ENCODE peak calls at places on chromosomes 5 and 9, in four cellular contexts. One of them, this sample, is unnamed.

GRCh38 chr5:176614805-176615478 is 5.0 kb upstream of the GPRIN1 start:
- DNase-seq in SK-N-SH: no peak
- DNase-seq in OCI-LY7: no peak
- DNase-seq in GM23248: peak; percentile 88
- DNase-seq in this sample: peak; percentile 79

GRCh38 chr9:98575379-98576346 is 133.1 kb downstream of the GABBR2 start:
- DNase-seq in GM23248: peak; percentile 69
- DNase-seq in SK-N-SH: no peak
- DNase-seq in OCI-LY7: peak; percentile 29
- DNase-seq in this sample: peak; percentile 75

GRCh38 chr5:80736730-80737129 is 81.9 kb upstream of the DHFR start:
- DNase-seq in SK-N-SH: no peak
- DNase-seq in OCI-LY7: no peak
- DNase-seq in GM23248: peak; percentile 15
- DNase-seq in this sample: peak; percentile 91

GRCh38 chr9:114504341-114505186 is 709 bp downstream of the WHRN start:
- DNase-seq in SK-N-SH: peak; percentile 78
- DNase-seq in GM23248: peak; percentile 76
- DNase-seq in OCI-LY7: no peak
- DNase-seq in this sample: peak; percentile 58

GRCh38 chr5:139652788-139653241 is 4.7 kb downstream of the CXXC5 start:
- DNase-seq in SK-N-SH: no peak
- DNase-seq in GM23248: peak; percentile 60
- DNase-seq in OCI-LY7: peak; percentile 49
- DNase-seq in this sample: no peak

GRCh38 chr9:80175286-80175906 is 603.6 kb downstream of the TLE4 start:
- DNase-seq in OCI-LY7: peak; percentile 56
- DNase-seq in SK-N-SH: peak; percentile 27
- DNase-seq in GM23248: peak; percentile 69
- DNase-seq in this sample: peak; percentile 63

GRCh38 chr9:112711050-112711689 is 6.7 kb downstream of the INIP start:
- DNase-seq in SK-N-SH: peak; percentile 38
- DNase-seq in OCI-LY7: peak; percentile 19
- DNase-seq in GM23248: peak; percentile 80
- DNase-seq in this sample: peak; percentile 27

GRCh38 chr5:69364414-69364813 is 4.9 kb downstream of the AK6 start:
- DNase-seq in GM23248: peak; percentile 63
- DNase-seq in SK-N-SH: peak; percentile 43
- DNase-seq in OCI-LY7: peak; percentile 51
- DNase-seq in this sample: peak; percentile 37

GRCh38 chr9:78074385-78075291 is 43.0 kb upstream of the GNAQ start:
- DNase-seq in SK-N-SH: no peak
- DNase-seq in OCI-LY7: no peak
- DNase-seq in GM23248: peak; percentile 25
- DNase-seq in this sample: peak; percentile 38

GRCh38 chr9:129178579-129178909 is 483 bp upstream of the IER5L start:
- DNase-seq in OCI-LY7: no peak
- DNase-seq in GM23248: no peak
- DNase-seq in SK-N-SH: no peak
- DNase-seq in this sample: no peak

GRCh38 chr5:55427157-55427556 is 107.6 kb downstream of the PLPP1 start:
- DNase-seq in GM23248: peak; percentile 68
- DNase-seq in OCI-LY7: no peak
- DNase-seq in SK-N-SH: peak; percentile 22
- DNase-seq in this sample: peak; percentile 13

GRCh38 chr9:20479419-20480155 is 142.7 kb downstream of the MLLT3 start:
- DNase-seq in SK-N-SH: no peak
- DNase-seq in OCI-LY7: no peak
- DNase-seq in GM23248: peak; percentile 17
- DNase-seq in this sample: no peak

GRCh38 chr9:107137495-107138202 is 145.4 kb upstream of the RAD23B start:
- DNase-seq in GM23248: peak; percentile 70
- DNase-seq in OCI-LY7: peak; percentile 37
- DNase-seq in SK-N-SH: peak; percentile 45
- DNase-seq in this sample: peak; percentile 50

GRCh38 chr5:181241393-181241975 is 2.2 kb downstream of the RACK1 start:
- DNase-seq in GM23248: peak; percentile 96
- DNase-seq in SK-N-SH: peak; percentile 29
- DNase-seq in OCI-LY7: peak; percentile 73
- DNase-seq in this sample: peak; percentile 81

GRCh38 chr9:126861707-126862460 is 1.4 kb downstream of the ZBTB34 start:
- DNase-seq in SK-N-SH: no peak
- DNase-seq in GM23248: peak; percentile 73
- DNase-seq in OCI-LY7: peak; percentile 62
- DNase-seq in this sample: peak; percentile 10

GRCh38 chr5:141513627-141514329 is 24.9 kb downstream of the PCDHGC5 start:
- DNase-seq in SK-N-SH: peak; percentile 86
- DNase-seq in GM23248: peak; percentile 97
- DNase-seq in OCI-LY7: peak; percentile 91
- DNase-seq in this sample: no peak

GRCh38 chr5:41427505-41427904 is 82.9 kb downstream of the PLCXD3 start:
- DNase-seq in SK-N-SH: no peak
- DNase-seq in GM23248: no peak
- DNase-seq in OCI-LY7: no peak
- DNase-seq in this sample: no peak

GRCh38 chr5:139494832-139495231 is 12.3 kb upstream of the STING1 start:
- DNase-seq in OCI-LY7: no peak
- DNase-seq in SK-N-SH: no peak
- DNase-seq in GM23248: peak; percentile 64
- DNase-seq in this sample: peak; percentile 70

GRCh38 chr9:101727621-101728524 is 10.6 kb downstream of the GRIN3A start:
- DNase-seq in SK-N-SH: peak; percentile 54
- DNase-seq in GM23248: peak; percentile 37
- DNase-seq in OCI-LY7: peak; percentile 37
- DNase-seq in this sample: peak; percentile 34

DNA sequence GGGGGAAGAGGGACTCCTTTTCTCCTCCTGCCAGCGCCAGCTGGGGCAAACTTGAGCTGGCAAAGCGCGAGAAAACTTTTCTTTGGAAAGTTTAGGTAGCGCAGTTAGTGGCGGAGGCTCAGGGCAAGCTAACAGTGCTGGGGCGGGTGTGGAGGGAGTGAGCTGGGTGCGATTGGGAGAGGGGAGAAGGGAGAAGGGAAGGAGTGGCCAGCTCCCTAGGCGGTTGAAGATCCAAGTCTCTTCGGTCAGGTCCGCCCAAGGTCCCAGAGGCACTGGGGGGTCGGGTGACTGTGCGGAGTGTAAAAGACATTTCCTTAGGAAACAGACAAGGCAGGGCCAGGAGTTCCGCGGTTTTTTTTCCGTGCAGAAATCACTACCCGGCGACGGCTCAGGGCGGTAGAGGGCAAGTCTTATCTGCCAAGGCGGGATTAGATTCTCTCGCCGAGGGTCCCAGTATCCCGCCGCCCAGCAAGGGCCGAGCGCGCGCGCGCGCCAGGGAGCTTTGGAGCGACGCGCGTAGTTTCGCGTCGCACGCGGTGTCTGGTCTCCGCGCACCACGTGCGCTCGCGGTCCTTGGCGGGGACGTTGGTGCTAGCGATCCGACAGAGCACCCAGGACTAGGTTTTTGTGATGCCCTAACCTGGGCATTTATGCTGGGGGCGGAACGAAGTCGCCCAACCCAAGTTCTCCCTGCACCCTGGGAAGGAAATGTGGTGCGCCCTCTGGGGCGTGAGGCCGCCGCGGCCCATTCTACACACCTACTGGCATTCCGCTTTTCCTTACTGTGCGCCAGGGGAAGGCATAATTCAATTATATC is 33.7 kb upstream of the NFIB start:
- DNase-seq in SK-N-SH: peak; percentile 9
- DNase-seq in GM23248: peak; percentile 49
- DNase-seq in OCI-LY7: no peak
- DNase-seq in this sample: peak; percentile 10
- TF ChIP-seq EZH2phosphoT487 in SK-N-SH: no peak
- TF ChIP-seq EZH2phosphoT487 in GM23248: peak; percentile 20
- TF ChIP-seq EZH2phosphoT487 in OCI-LY7: no peak
- TF ChIP-seq EZH2phosphoT487 in this sample: no peak

GRCh38 chr5:126445502-126446174 is 22.4 kb downstream of the GRAMD2B start:
- DNase-seq in SK-N-SH: no peak
- DNase-seq in GM23248: peak; percentile 47
- DNase-seq in OCI-LY7: no peak
- DNase-seq in this sample: peak; percentile 53
- H3K4me1 ChIP-seq in SK-N-SH: no peaks in the 10 kb centered on the region
- H3K4me1 ChIP-seq in GM23248: peaks cover 75% of the 10 kb centered on the region
- H3K4me1 ChIP-seq in OCI-LY7: no peaks in the 10 kb centered on the region
- H3K4me1 ChIP-seq in this sample: peaks cover 44% of the 10 kb centered on the region

DNA sequence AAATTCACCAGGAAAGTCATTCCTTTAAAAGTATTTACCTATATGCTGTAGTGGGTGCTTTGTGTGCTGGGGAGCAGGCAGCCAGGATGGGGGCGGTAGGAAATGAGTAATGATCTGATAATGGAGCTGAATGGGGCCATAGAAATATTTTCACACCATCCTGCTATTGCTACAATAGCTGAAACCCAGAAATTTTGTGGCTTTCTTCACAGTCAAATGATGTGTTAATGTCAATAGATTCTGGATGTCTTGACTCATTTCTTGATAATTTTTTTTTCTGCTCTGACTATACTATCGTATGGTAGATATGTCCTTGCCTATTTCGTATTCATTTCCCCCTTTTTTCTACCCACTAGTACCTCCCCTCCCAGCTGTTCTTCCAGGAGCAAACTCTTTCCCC is 59.5 kb downstream of the RORB start:
- DNase-seq in GM23248: peak; percentile 2
- DNase-seq in OCI-LY7: no peak
- DNase-seq in SK-N-SH: no peak
- DNase-seq in this sample: no peak
- TF ChIP-seq EZH2phosphoT487 in GM23248: no peak
- TF ChIP-seq EZH2phosphoT487 in OCI-LY7: no peak
- TF ChIP-seq EZH2phosphoT487 in SK-N-SH: no peak
- TF ChIP-seq EZH2phosphoT487 in this sample: no peak

GRCh38 chr5:14193496-14193895 is 50.4 kb downstream of the TRIO start:
- DNase-seq in OCI-LY7: no peak
- DNase-seq in GM23248: no peak
- DNase-seq in SK-N-SH: no peak
- DNase-seq in this sample: no peak
- H3K4me1 ChIP-seq in OCI-LY7: no peaks in the 10 kb centered on the region
- H3K4me1 ChIP-seq in GM23248: peaks cover 91% of the 10 kb centered on the region
- H3K4me1 ChIP-seq in SK-N-SH: peaks cover 53% of the 10 kb centered on the region
- H3K4me1 ChIP-seq in this sample: peaks cover 59% of the 10 kb centered on the region

GRCh38 chr5:4275232-4275631 is 679.6 kb downstream of the IRX1 start:
- DNase-seq in GM23248: no peak
- DNase-seq in SK-N-SH: no peak
- DNase-seq in OCI-LY7: no peak
- DNase-seq in this sample: no peak
- TF ChIP-seq EZH2phosphoT487 in GM23248: no peak
- TF ChIP-seq EZH2phosphoT487 in SK-N-SH: no peak
- TF ChIP-seq EZH2phosphoT487 in OCI-LY7: no peak
- TF ChIP-seq EZH2phosphoT487 in this sample: no peak

GRCh38 chr5:132416306-132417009 is 46.9 kb downstream of the SLC22A5 start:
- DNase-seq in OCI-LY7: no peak
- DNase-seq in SK-N-SH: no peak
- DNase-seq in GM23248: no peak
- DNase-seq in this sample: no peak
- H3K4me1 ChIP-seq in OCI-LY7: peaks cover 84% of the 10 kb centered on the region
- H3K4me1 ChIP-seq in SK-N-SH: peaks cover 16% of the 10 kb centered on the region
- H3K4me1 ChIP-seq in GM23248: peaks cover 29% of the 10 kb centered on the region
- H3K4me1 ChIP-seq in this sample: peaks cover 73% of the 10 kb centered on the region

GRCh38 chr9:92616199-92617129 is 53.5 kb downstream of the IPPK start:
- DNase-seq in SK-N-SH: no peak
- DNase-seq in GM23248: peak; percentile 40
- DNase-seq in OCI-LY7: no peak
- DNase-seq in this sample: no peak
- TF ChIP-seq EZH2phosphoT487 in SK-N-SH: no peak
- TF ChIP-seq EZH2phosphoT487 in GM23248: no peak
- TF ChIP-seq EZH2phosphoT487 in OCI-LY7: no peak
- TF ChIP-seq EZH2phosphoT487 in this sample: no peak

GRCh38 chr5:137144656-137145055 is 354.5 kb downstream of the SPOCK1 start:
- DNase-seq in GM23248: no peak
- DNase-seq in SK-N-SH: no peak
- DNase-seq in OCI-LY7: no peak
- DNase-seq in this sample: no peak
- H3K4me1 ChIP-seq in GM23248: peaks cover 59% of the 10 kb centered on the region
- H3K4me1 ChIP-seq in SK-N-SH: peaks cover 14% of the 10 kb centered on the region
- H3K4me1 ChIP-seq in OCI-LY7: no peaks in the 10 kb centered on the region
- H3K4me1 ChIP-seq in this sample: peaks cover 52% of the 10 kb centered on the region

This sample was measured in PC-3.